ENCODE peak calls at places on chromosomes 6 and 20, in seven cellular contexts. E is heart left ventricle; T is suprapubic skin; B is tibial artery; Z is trophoblast cell; V is kidney epithelial cell; X is effector memory CD4-positive, alpha-beta T cell. Y is an unnamed sample.

GRCh38 chr20:53040678-53041674 is 68.8 kb downstream of the TSHZ2 start:
- DNase-seq in E (peak), T (no peak), B (peak), Z (no peak), V (no peak), X (no peak), Y (no peak)

GRCh38 chr6:87481936-87482335 is 9.2 kb downstream of the SLC35A1 start:
- DNase-seq in E (no peak), T (no peak), B (no peak), Z (no peak), V (no peak), X (no peak), Y (peak)

GRCh38 chr6:6696867-6697531 is 108.5 kb downstream of the LY86 start:
- DNase-seq in E (peak), T (no peak), B (no peak), Z (peak), V (no peak), X (no peak), Y (peak)

GRCh38 chr20:49278817-49279676 is 1.2 kb upstream of the ZNFX1 start:
- DNase-seq in E (peak), T (no peak), B (peak), Z (peak), V (no peak), X (no peak), Y (peak)

GRCh38 chr6:151339369-151339768 is 52.0 kb downstream of the ZBTB2 start:
- DNase-seq in E (no peak), T (no peak), B (no peak), Z (no peak), V (no peak), X (no peak), Y (no peak)

GRCh38 chr20:56166781-56167465 is 81.6 kb upstream of the MC3R start:
- DNase-seq in E (no peak), T (no peak), B (no peak), Z (no peak), V (no peak), X (no peak), Y (no peak)

GRCh38 chr6:54419885-54420284 is 111.6 kb downstream of the TINAG start:
- DNase-seq in E (no peak), T (no peak), B (no peak), Z (peak), V (peak), X (no peak), Y (no peak)

GRCh38 chr6:26092443-26092842 is 5.2 kb downstream of the HFE start:
- DNase-seq in E (no peak), T (no peak), B (no peak), Z (no peak), V (no peak), X (no peak), Y (peak)

GRCh38 chr20:1894471-1894950 is 696 bp upstream of the SIRPA start:
- DNase-seq in E (peak), T (no peak), B (peak), Z (peak), V (no peak), X (no peak), Y (no peak)

GRCh38 chr20:21141825-21142224 is 15.9 kb downstream of the KIZ start:
- DNase-seq in E (no peak), T (no peak), B (no peak), Z (no peak), V (no peak), X (no peak), Y (no peak)

GRCh38 chr6:32184084-32184640 is at the start of gene AGER:
- DNase-seq in E (no peak), T (no peak), B (peak), Z (no peak), V (no peak), X (no peak), Y (no peak)

GRCh38 chr20:44692932-44693476 is 22.2 kb upstream of the CCN5 start:
- DNase-seq in E (peak), T (peak), B (peak), Z (peak), V (peak), X (no peak), Y (no peak)

GRCh38 chr6:68655028-68655427 is 19.9 kb downstream of the ADGRB3 start:
- DNase-seq in E (no peak), T (no peak), B (no peak), Z (no peak), V (no peak), X (no peak), Y (no peak)

GRCh38 chr6:106110167-106110826 is 24.2 kb downstream of the PRDM1 start:
- DNase-seq in E (no peak), T (no peak), B (no peak), Z (no peak), V (no peak), X (no peak), Y (no peak)

GRCh38 chr6:13435477-13435876 is 51.9 kb downstream of the GFOD1 start:
- DNase-seq in E (no peak), T (no peak), B (no peak), Z (no peak), V (no peak), X (no peak), Y (no peak)

GRCh38 chr6:158377866-158378265 is 65.6 kb downstream of the TULP4 start:
- DNase-seq in E (no peak), T (no peak), B (no peak), Z (peak), V (no peak), X (no peak), Y (no peak)

GRCh38 chr6:96460052-96460700 is 61.4 kb upstream of the UFL1 start:
- DNase-seq in E (no peak), T (no peak), B (no peak), Z (no peak), V (no peak), X (no peak), Y (no peak)

GRCh38 chr6:143965503-143966171 is 42.4 kb downstream of the PLAGL1 start:
- DNase-seq in E (no peak), T (no peak), B (no peak), Z (no peak), V (no peak), X (no peak), Y (peak)

GRCh38 chr20:37358366-37359150 is 12.6 kb downstream of the SRC start:
- DNase-seq in E (no peak), T (no peak), B (peak), Z (no peak), V (no peak), X (no peak), Y (no peak)

GRCh38 chr6:113825776-113826175 is 31.4 kb upstream of the MARCKS start:
- DNase-seq in E (peak), T (peak), B (peak), Z (no peak), V (no peak), X (no peak), Y (no peak)

GRCh38 chr6:128560966-128561365 is 40.6 kb upstream of the PTPRK start:
- DNase-seq in E (no peak), T (no peak), B (no peak), Z (no peak), V (no peak), X (no peak), Y (no peak)

GRCh38 chr6:160391419-160392116 is 43.4 kb downstream of the SLC22A3 start:
- DNase-seq in E (no peak), T (no peak), B (no peak), Z (peak), V (no peak), X (no peak), Y (no peak)
- H3K4me3 ChIP-seq in E (no peak), T (no peak), B (no peak), Z (peak), V (no peak), X (no peak), Y (no peak)

GRCh38 chr20:35579196-35579595 is 36.4 kb upstream of the SPAG4 start:
- DNase-seq in E (no peak), T (no peak), B (no peak), Z (no peak), V (no peak), X (no peak), Y (no peak)

GRCh38 chr20:35572838-35573237 is 31.0 kb downstream of the ERGIC3 start:
- DNase-seq in E (no peak), T (no peak), B (no peak), Z (no peak), V (no peak), X (no peak), Y (no peak)

GRCh38 chr20:35578469-35578868 is 36.6 kb downstream of the ERGIC3 start:
- DNase-seq in E (no peak), T (no peak), B (no peak), Z (peak), V (no peak), X (no peak), Y (no peak)

GRCh38 chr20:35576816-35577215 is 34.9 kb downstream of the ERGIC3 start:
- DNase-seq in E (no peak), T (no peak), B (peak), Z (no peak), V (no peak), X (no peak), Y (no peak)

DNA sequence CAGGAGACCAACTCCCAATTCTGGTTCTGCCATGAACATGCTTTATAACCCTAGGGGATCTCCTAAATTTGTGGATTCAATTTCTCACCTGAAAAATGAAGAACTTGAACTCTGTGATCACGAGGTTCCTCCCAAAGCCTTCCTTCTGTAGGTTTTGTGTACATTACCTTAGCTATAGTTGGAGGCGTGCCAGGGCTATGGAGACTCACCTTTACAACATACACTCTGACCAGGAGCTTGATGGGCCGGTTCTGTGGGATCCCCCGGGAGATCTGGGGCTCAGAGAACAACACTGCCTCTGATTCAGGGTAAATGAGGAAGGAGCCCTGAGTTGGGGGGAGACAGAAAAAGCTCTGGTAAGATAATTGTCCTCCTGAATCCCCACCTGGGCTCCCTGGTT is 34.1 kb downstream of the ERGIC3 start:
- DNase-seq in E (no peak), T (no peak), B (no peak), Z (no peak), V (no peak), X (no peak), Y (no peak)
- H3K4me3 ChIP-seq in E (no peak), T (no peak), B (no peak), Z (no peak), V (no peak), X (no peak), Y (no peak)

GRCh38 chr6:7731289-7731688 is 5.4 kb downstream of the BMP6 start:
- DNase-seq in E (no peak), T (no peak), B (no peak), Z (no peak), V (no peak), X (no peak), Y (no peak)
- H3K4me3 ChIP-seq in E (no peak), T (no peak), B (no peak), Z (no peak), V (no peak), X (no peak), Y (no peak)

GRCh38 chr6:3022765-3023662 is 23.3 kb downstream of the NQO2 start:
- DNase-seq in E (peak), T (no peak), B (no peak), Z (peak), V (no peak), X (peak), Y (peak)
- H3K4me3 ChIP-seq in E (peak), T (peak), B (peak), Z (no peak), V (no peak), X (peak), Y (peak)

GRCh38 chr6:18395177-18395850 is 8.2 kb downstream of the RNF144B start:
- DNase-seq in E (no peak), T (no peak), B (no peak), Z (no peak), V (no peak), X (no peak), Y (no peak)
- H3K4me3 ChIP-seq in E (no peak), T (no peak), B (no peak), Z (no peak), V (no peak), X (no peak), Y (no peak)

GRCh38 chr20:18497603-18498002 is 578 bp upstream of the RBBP9 start:
- DNase-seq in E (no peak), T (no peak), B (no peak), Z (no peak), V (no peak), X (no peak), Y (no peak)
- H3K4me3 ChIP-seq in E (no peak), T (no peak), B (peak), Z (no peak), V (no peak), X (no peak), Y (no peak)

DNA sequence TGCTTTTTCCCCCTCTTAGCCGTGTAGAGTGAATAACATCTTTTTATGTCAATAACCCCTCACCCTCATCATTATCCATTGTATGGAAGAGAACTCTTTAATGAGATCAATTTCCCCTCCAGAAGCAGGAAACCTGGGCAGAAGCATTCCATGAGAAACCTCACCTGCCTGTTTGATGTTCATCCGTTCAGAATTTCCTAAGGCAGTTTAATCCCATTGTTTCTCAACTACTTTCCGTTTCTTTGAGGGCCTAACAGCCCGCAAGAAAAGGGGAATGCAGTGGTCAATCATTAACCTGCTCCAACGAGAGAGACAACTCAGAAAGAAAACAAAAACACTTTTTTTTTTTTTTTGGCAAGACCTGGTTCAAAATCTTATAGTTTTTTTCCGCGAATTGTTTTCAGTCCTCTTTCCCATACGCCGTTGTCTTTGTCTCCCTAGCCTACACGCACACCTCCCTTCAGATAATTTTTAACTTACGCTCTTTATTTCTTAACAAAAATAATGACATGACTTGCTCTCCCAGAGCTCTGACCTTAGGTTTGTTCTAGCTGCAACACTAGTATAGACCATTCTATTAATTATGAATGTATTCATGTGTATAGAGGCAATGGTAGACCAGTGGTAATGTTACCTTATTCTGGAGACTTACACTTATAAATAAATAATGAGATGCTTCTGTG is 25.6 kb upstream of the ID4 start:
- DNase-seq in E (no peak), T (no peak), B (no peak), Z (no peak), V (peak), X (no peak), Y (no peak)
- H3K4me3 ChIP-seq in E (no peak), T (no peak), B (no peak), Z (no peak), V (no peak), X (no peak), Y (no peak)

GRCh38 chr20:57698867-57699275 is 10.9 kb downstream of the PMEPA1 start:
- DNase-seq in E (no peak), T (no peak), B (no peak), Z (no peak), V (no peak), X (no peak), Y (no peak)
- H3K4me3 ChIP-seq in E (no peak), T (no peak), B (no peak), Z (no peak), V (no peak), X (no peak), Y (no peak)